ENCODE peak calls at places on chromosomes 7 and 10, in seven cellular contexts. Y, J, K, H, B, D and S are unnamed samples.

GRCh38 chr7:100472854-100473499 is 6.0 kb downstream of the TSC22D4 start:
- DNase-seq in Y (no peak), J (peak), K (no peak), H (no peak), B (peak), D (no peak), S (peak)

GRCh38 chr10:45532501-45532900 is 140.1 kb downstream of the ZFAND4 start:
- DNase-seq in Y (no peak), J (no peak), K (no peak), H (no peak), B (peak), D (no peak), S (no peak)

GRCh38 chr7:92517626-92518025 is 10.7 kb downstream of the PEX1 start:
- DNase-seq in Y (no peak), J (peak), K (no peak), H (no peak), B (no peak), D (no peak), S (peak)

GRCh38 chr7:142482899-142483658 is 225.2 kb upstream of the PRSS58 start:
- DNase-seq in Y (peak), J (peak), K (peak), H (no peak), B (peak), D (no peak), S (peak)

GRCh38 chr7:26843696-26844095 is 20.7 kb downstream of the SKAP2 start:
- DNase-seq in Y (no peak), J (peak), K (peak), H (no peak), B (peak), D (no peak), S (no peak)

GRCh38 chr7:105202561-105203130 is 186.1 kb downstream of the SRPK2 start:
- DNase-seq in Y (no peak), J (peak), K (no peak), H (no peak), B (no peak), D (no peak), S (peak)

GRCh38 chr10:103072276-103072675 is 120.8 kb downstream of the NT5C2 start:
- DNase-seq in Y (no peak), J (no peak), K (no peak), H (no peak), B (no peak), D (no peak), S (no peak)

GRCh38 chr10:70492786-70493659 is 14.5 kb downstream of the PALD1 start:
- DNase-seq in Y (no peak), J (peak), K (no peak), H (no peak), B (peak), D (no peak), S (no peak)

GRCh38 chr10:63698815-63699205 is 177.6 kb downstream of the REEP3 start:
- DNase-seq in Y (no peak), J (no peak), K (no peak), H (no peak), B (no peak), D (no peak), S (no peak)

GRCh38 chr7:14691034-14691433 is 211.5 kb downstream of the DGKB start:
- DNase-seq in Y (no peak), J (no peak), K (no peak), H (no peak), B (no peak), D (no peak), S (no peak)

DNA sequence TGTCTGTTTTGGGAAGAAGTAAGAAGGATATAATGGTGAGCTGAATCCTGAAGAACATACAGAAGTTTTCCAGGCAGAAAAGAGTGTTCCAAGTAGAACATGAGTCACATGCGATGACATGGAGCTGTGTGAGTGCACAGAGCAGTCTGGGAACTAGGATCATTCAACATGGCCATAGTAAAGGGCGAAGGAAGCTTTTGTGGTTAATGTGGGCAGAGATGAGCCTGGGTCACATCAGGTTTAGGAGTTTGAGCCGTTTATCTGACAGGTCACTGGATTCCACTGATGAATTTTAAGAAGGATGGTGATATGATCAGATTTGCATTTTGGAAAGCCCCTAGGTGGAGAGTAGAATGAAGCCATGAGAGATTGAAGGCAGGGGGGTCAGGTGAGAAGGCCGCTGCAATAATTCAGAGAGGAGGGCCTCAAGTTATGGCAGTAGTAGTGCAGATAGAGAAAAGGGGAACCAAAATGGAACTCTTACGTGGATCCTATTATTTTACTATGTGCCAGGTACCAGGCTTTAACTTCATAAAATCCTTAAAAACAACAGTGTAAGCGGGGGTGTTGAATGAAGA is 171.3 kb downstream of the RNLS start:
- DNase-seq in Y (no peak), J (peak), K (no peak), H (no peak), B (no peak), D (no peak), S (no peak)
- H3K18ac ChIP-seq in Y (no peak), J (no peak), K (no peak), H (no peak), B (no peak), D (no peak), S (no peak)

DNA sequence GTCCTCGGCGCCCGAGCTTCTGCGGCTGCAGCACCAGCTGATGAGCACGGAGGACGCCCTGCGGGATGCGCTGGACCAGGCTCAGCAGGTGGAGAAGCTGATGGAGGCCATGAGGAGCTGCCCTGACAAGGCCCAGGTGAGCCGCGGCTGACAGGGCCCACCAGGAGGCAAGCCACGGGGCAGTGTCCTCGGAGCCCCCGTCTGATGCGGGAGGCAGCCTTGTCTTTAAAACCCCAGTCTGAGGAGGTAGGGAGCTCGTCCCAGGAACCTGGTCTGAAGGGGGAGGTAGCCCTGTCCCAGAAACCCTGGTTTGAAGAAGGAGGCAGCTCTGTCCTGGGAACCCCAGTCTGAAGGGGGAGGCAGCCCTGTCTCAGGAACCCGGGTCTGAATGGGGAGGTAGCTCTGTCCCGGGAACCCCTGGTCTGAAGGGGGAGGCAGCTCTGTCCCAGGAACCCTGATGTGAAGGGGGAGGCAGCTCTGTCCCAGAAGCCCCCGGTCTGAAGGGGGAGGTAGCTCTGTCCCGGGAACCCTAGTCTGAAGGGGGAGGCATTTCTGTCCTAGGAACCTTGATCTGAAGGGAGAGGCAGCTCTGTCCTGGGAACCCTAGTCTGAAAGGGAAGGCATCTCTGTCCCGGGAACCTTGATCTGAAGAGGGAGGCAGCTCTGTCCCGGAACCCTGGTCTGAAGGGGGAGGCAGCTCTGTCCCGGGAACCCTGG is 53.1 kb upstream of the GTF2IRD1 start:
- DNase-seq in Y (peak), J (no peak), K (no peak), H (no peak), B (peak), D (no peak), S (no peak)
- H3K18ac ChIP-seq in Y (no peak), J (no peak), K (no peak), H (no peak), B (no peak), D (no peak), S (no peak)

GRCh38 chr7:51316666-51317581 is at the start of gene COBL:
- DNase-seq in Y (peak), J (no peak), K (peak), H (peak), B (peak), D (no peak), S (no peak)

GRCh38 chr7:51318886-51319579 is 2.4 kb upstream of the COBL start:
- DNase-seq in Y (no peak), J (no peak), K (no peak), H (no peak), B (no peak), D (no peak), S (no peak)

GRCh38 chr7:51317582-51317910 is 937 bp upstream of the COBL start:
- DNase-seq in Y (no peak), J (no peak), K (no peak), H (no peak), B (no peak), D (no peak), S (no peak)

GRCh38 chr7:51316262-51316665 is 345 bp downstream of the COBL start:
- DNase-seq in Y (peak), J (no peak), K (peak), H (no peak), B (peak), D (no peak), S (no peak)

DNA sequence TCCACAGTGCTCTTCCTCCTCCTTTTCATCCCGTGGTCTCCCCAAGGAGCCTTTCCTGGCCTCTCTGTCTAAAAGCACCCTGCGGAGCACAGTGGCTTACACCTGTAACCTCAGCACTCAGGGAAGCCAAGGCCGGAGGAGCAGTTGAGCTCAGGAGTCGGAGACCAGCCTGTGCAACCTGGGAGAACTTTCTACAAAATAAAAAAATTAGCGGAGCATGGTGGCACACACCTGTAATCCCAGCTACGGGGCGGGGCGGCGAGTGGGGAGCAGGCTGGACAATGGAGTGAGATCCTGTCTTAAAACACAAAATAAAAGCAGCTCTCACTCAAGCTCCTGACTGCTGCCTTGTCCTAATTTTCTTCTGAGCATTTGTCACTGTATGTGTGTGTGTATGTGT is 1.4 kb upstream of the COBL start:
- DNase-seq in Y (no peak), J (no peak), K (no peak), H (no peak), B (no peak), D (no peak), S (no peak)
- H3K18ac ChIP-seq in Y (no peak), J (no peak), K (no peak), H (no peak), B (no peak), D (peak), S (no peak)

GRCh38 chr10:123643315-123643714 is 22.8 kb upstream of the GPR26 start:
- DNase-seq in Y (peak), J (no peak), K (no peak), H (no peak), B (no peak), D (no peak), S (no peak)

GRCh38 chr10:123645615-123646014 is 20.5 kb upstream of the GPR26 start:
- DNase-seq in Y (peak), J (no peak), K (no peak), H (no peak), B (no peak), D (no peak), S (no peak)

GRCh38 chr10:123642697-123643096 is 23.5 kb upstream of the GPR26 start:
- DNase-seq in Y (peak), J (no peak), K (peak), H (no peak), B (no peak), D (no peak), S (no peak)

GRCh38 chr10:123642293-123642692 is 23.9 kb upstream of the GPR26 start:
- DNase-seq in Y (peak), J (no peak), K (no peak), H (no peak), B (no peak), D (no peak), S (no peak)

DNA sequence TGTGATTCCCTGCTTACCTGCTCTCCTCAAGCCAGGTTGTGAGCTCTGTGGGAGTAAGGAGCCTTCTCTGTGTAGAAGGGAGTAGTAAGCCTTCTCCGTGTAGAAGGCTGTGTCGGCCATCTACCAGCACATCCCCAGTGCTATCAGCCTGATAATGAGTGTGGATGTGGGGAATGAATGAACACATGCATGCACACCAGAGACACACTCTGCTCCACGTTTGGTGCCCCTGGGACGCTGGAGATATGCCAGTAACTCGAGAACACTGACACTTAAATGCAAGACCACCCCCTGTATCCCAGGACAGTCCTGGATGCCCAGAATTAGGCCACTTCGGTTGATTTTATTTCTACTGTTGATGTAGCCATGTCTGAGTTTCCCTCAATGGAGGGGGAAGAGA is 21.1 kb upstream of the GPR26 start:
- DNase-seq in Y (no peak), J (no peak), K (no peak), H (no peak), B (no peak), D (no peak), S (no peak)
- H3K18ac ChIP-seq in Y (no peak), J (no peak), K (no peak), H (peak), B (no peak), D (peak), S (no peak)

DNA sequence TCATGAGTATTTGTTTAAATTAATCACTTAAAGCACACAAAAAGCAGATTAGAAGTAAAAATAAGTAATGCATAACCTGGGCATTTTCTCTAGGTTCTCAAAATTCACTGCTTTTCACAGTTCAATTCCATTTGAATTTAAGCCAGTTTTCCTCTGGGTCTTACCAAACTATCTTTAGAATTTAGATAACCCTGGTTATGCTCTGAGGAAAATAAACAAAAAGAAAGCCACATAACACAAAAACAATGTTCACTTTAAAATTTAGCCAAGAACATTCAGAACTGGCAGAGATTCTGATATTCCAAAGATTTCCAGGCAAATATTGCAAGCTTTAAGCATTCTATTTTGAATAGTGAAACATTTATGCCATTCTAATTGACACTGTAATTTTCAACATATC is 50.7 kb upstream of the PRKG1 start:
- DNase-seq in Y (no peak), J (peak), K (no peak), H (no peak), B (no peak), D (no peak), S (no peak)
- H3K18ac ChIP-seq in Y (no peak), J (no peak), K (no peak), H (no peak), B (no peak), D (no peak), S (no peak)